ENCODE peak calls at places on chromosomes 13 and 19, in eight cellular contexts. Q is activated gamma-delta T cell treated with Interleukin-2 at 50 U/mL for 16 hours; E is stimulated activated CD8-positive, alpha-beta memory T cell treated with anti-CD3 and anti-CD28 coated beads, Interleukin-2, amount 100 ng/mL, for 1 hour; W is H9; S is stimulated activated CD4-positive, alpha-beta T cell treated with anti-CD3 and anti-CD28 coated beads, Interleukin-2, amount 100 ng/mL, for 48 hours; B is T-helper 2 cell; P is fibroblast of villous mesenchyme; M is CD4-positive, alpha-beta memory T cell. I is an unnamed sample.

GRCh38 chr13:75417647-75418046 is 64.3 kb downstream of the TBC1D4 start:
- DNase-seq in B (no peak), E (no peak), W (no peak), M (no peak), Q (no peak), P (no peak), S (no peak), I (no peak)

GRCh38 chr13:100674363-100674847 is at the start of gene TMTC4:
- DNase-seq in E (peak), P (no peak), S (peak), Q (no peak), M (no peak), B (no peak), W (no peak), I (no peak)

GRCh38 chr19:50492303-50493052 is 15.8 kb upstream of the GARIN5A start:
- DNase-seq in Q (no peak), S (no peak), B (no peak), M (no peak), W (peak), E (no peak), P (no peak), I (no peak)

GRCh38 chr13:82698383-82698782 is 1183.9 kb downstream of the SLITRK1 start:
- DNase-seq in P (no peak), Q (no peak), E (no peak), W (no peak), B (no peak), S (no peak), M (no peak), I (no peak)

GRCh38 chr13:30892966-30893365 is 13.1 kb upstream of the MEDAG start:
- DNase-seq in Q (no peak), B (no peak), P (peak), M (no peak), E (no peak), W (peak), S (peak), I (no peak)

GRCh38 chr19:6100284-6100915 is 9.9 kb downstream of the RFX2 start:
- DNase-seq in Q (peak), E (no peak), M (peak), W (no peak), P (no peak), B (no peak), S (peak), I (peak)

GRCh38 chr13:109361562-109361961 is 424.8 kb downstream of the IRS2 start:
- DNase-seq in S (no peak), E (no peak), Q (no peak), M (no peak), B (no peak), P (no peak), W (no peak), I (no peak)

GRCh38 chr19:13463296-13463695 is 43.0 kb downstream of the CACNA1A start:
- DNase-seq in B (no peak), P (peak), Q (no peak), E (no peak), W (peak), M (no peak), S (peak), I (no peak)

GRCh38 chr13:106038752-106039151 is 496.7 kb downstream of the EFNB2 start:
- DNase-seq in W (no peak), Q (no peak), M (no peak), B (no peak), E (no peak), P (peak), S (no peak), I (no peak)

GRCh38 chr13:27526516-27526915 is 76.2 kb upstream of the MTIF3 start:
- DNase-seq in P (no peak), M (no peak), B (no peak), Q (no peak), W (no peak), S (no peak), E (no peak), I (no peak)

GRCh38 chr13:74346960-74347359 is 212.8 kb upstream of the KLF12 start:
- DNase-seq in W (peak), S (no peak), P (no peak), B (no peak), Q (no peak), M (no peak), E (no peak), I (no peak)

GRCh38 chr13:72643339-72643989 is 84.0 kb downstream of the MZT1 start:
- DNase-seq in W (no peak), S (peak), E (no peak), M (peak), B (peak), P (peak), Q (peak), I (no peak)

GRCh38 chr13:53238241-53238640 is 209.6 kb downstream of the OLFM4 start:
- DNase-seq in Q (no peak), W (peak), M (no peak), B (no peak), E (no peak), S (no peak), P (no peak), I (no peak)

GRCh38 chr13:101942535-101943157 is 459.2 kb downstream of the FGF14 start:
- DNase-seq in B (no peak), M (no peak), E (no peak), P (no peak), Q (no peak), W (no peak), S (no peak), I (no peak)

GRCh38 chr13:45207319-45207718 is 6.5 kb upstream of the KCTD4 start:
- DNase-seq in S (no peak), P (no peak), W (no peak), E (no peak), B (no peak), M (no peak), Q (no peak), I (no peak)

GRCh38 chr19:6232567-6232966 is 47.2 kb downstream of the MLLT1 start:
- DNase-seq in M (no peak), S (no peak), W (no peak), P (peak), B (no peak), Q (no peak), E (no peak), I (no peak)

GRCh38 chr13:74529968-74530367 is 395.8 kb upstream of the KLF12 start:
- DNase-seq in E (no peak), M (no peak), S (no peak), P (no peak), W (no peak), Q (no peak), B (no peak), I (no peak)

GRCh38 chr19:53864308-53864836 is 3.3 kb upstream of the MYADM start:
- DNase-seq in M (no peak), E (no peak), Q (no peak), B (no peak), S (no peak), W (no peak), P (no peak), I (no peak)

I was measured in stimulated activated naive B cell treated with anti-CD40 and anti-IgM and Interleukin-4, amounts not matched to agents 10 μg/mL and 1 μg/mL and 100 μg/mL, for 72 hours.